ENCODE peak calls at places on chromosomes 16 and 17, in six cellular contexts. I, O, F, J, A and M are unnamed samples.

GRCh38 chr17:72646176-72646575 is 446.3 kb downstream of the SLC39A11 start:
- DNase-seq in I (peak), O (peak), F (no peak), J (peak), A (no peak), M (no peak)

GRCh38 chr17:306116-306515 is 46.5 kb downstream of the RPH3AL start:
- DNase-seq in I (no peak), O (no peak), F (no peak), J (no peak), A (no peak), M (no peak)

GRCh38 chr16:3035972-3036725 is 595 bp downstream of the BICDL2 start:
- DNase-seq in I (no peak), O (no peak), F (no peak), J (no peak), A (no peak), M (no peak)

GRCh38 chr17:58789160-58789559 is 33.5 kb downstream of the PPM1E start:
- DNase-seq in I (no peak), O (no peak), F (no peak), J (no peak), A (no peak), M (no peak)

GRCh38 chr16:54175552-54176375 is 110.8 kb downstream of the IRX3 start:
- DNase-seq in I (no peak), O (no peak), F (no peak), J (peak), A (no peak), M (no peak)

GRCh38 chr16:2507052-2507678 is 6.6 kb upstream of the ATP6V0C start:
- DNase-seq in I (no peak), O (no peak), F (no peak), J (no peak), A (no peak), M (no peak)

GRCh38 chr17:73197141-73197540 is 4.3 kb downstream of the COG1 start:
- DNase-seq in I (no peak), O (no peak), F (no peak), J (no peak), A (no peak), M (no peak)

GRCh38 chr17:17216776-17217175 is 10.6 kb upstream of the PLD6 start:
- DNase-seq in I (no peak), O (no peak), F (no peak), J (no peak), A (no peak), M (no peak)

GRCh38 chr17:7213895-7214299 is 5.7 kb downstream of the DLG4 start:
- DNase-seq in I (peak), O (peak), F (peak), J (peak), A (peak), M (peak)

GRCh38 chr16:57038151-57038550 is 48.8 kb downstream of the NLRC5 start:
- DNase-seq in I (peak), O (no peak), F (no peak), J (no peak), A (no peak), M (peak)

GRCh38 chr16:54930034-54930938 is at the start of gene IRX5:
- DNase-seq in I (peak), O (peak), F (peak), J (peak), A (peak), M (peak)

GRCh38 chr17:34820166-34820920 is 140.9 kb downstream of the CCT6B start:
- DNase-seq in I (no peak), O (peak), F (no peak), J (no peak), A (no peak), M (no peak)

GRCh38 chr17:82084373-82085030 is 13.5 kb downstream of the FASN start:
- DNase-seq in I (no peak), O (no peak), F (no peak), J (no peak), A (no peak), M (no peak)

GRCh38 chr17:74369221-74369620 is 1.9 kb downstream of the GPR142 start:
- DNase-seq in I (no peak), O (no peak), F (no peak), J (no peak), A (no peak), M (no peak)

GRCh38 chr16:12271006-12271405 is 294.5 kb downstream of the SNX29 start:
- DNase-seq in I (peak), O (peak), F (peak), J (peak), A (peak), M (peak)

GRCh38 chr17:62119373-62119772 is 54.3 kb upstream of the MED13 start:
- DNase-seq in I (no peak), O (no peak), F (no peak), J (no peak), A (no peak), M (no peak)

GRCh38 chr16:3099395-3099731 is 269 bp upstream of the ZSCAN10 start:
- DNase-seq in I (no peak), O (no peak), F (no peak), J (no peak), A (no peak), M (no peak)

GRCh38 chr17:8118769-8119574 is 658 bp upstream of the ALOXE3 start:
- DNase-seq in I (peak), O (peak), F (peak), J (peak), A (peak), M (peak)

GRCh38 chr16:15502041-15502725 is 67.8 kb downstream of the BMERB1 start:
- DNase-seq in I (peak), O (peak), F (no peak), J (peak), A (no peak), M (peak)

GRCh38 chr17:48374650-48375230 is 55.3 kb downstream of the SKAP1 start:
- DNase-seq in I (no peak), O (peak), F (no peak), J (peak), A (peak), M (peak)

GRCh38 chr16:72203401-72203800 is 31.4 kb upstream of the PMFBP1 start:
- DNase-seq in I (peak), O (no peak), F (no peak), J (peak), A (no peak), M (peak)

GRCh38 chr16:3655791-3656490 is 1.4 kb downstream of the DNASE1 start:
- DNase-seq in I (no peak), O (no peak), F (no peak), J (no peak), A (no peak), M (no peak)

GRCh38 chr16:68300736-68301459 is 9.8 kb downstream of the SLC7A6OS start:
- DNase-seq in I (no peak), O (no peak), F (no peak), J (no peak), A (no peak), M (no peak)

GRCh38 chr17:67390006-67390645 is 13.0 kb downstream of the PITPNC1 start:
- DNase-seq in I (peak), O (peak), F (no peak), J (no peak), A (no peak), M (no peak)

GRCh38 chr16:24315343-24315742 is 59.2 kb downstream of the CACNG3 start:
- DNase-seq in I (no peak), O (no peak), F (no peak), J (no peak), A (no peak), M (no peak)

GRCh38 chr16:14428043-14428442 is 202.0 kb downstream of the PARN start:
- DNase-seq in I (no peak), O (no peak), F (no peak), J (no peak), A (no peak), M (no peak)

GRCh38 chr17:82175951-82176350 is 36.7 kb downstream of the CCDC57 start:
- DNase-seq in I (no peak), O (no peak), F (no peak), J (no peak), A (no peak), M (no peak)

GRCh38 chr16:12207939-12208338 is 231.4 kb downstream of the SNX29 start:
- DNase-seq in I (no peak), O (peak), F (no peak), J (peak), A (no peak), M (no peak)

GRCh38 chr16:88458773-88459235 is 5.7 kb downstream of the ZFPM1 start:
- DNase-seq in I (no peak), O (no peak), F (no peak), J (no peak), A (no peak), M (no peak)

GRCh38 chr17:14827394-14827793 is 437.7 kb downstream of the PMP22 start:
- DNase-seq in I (no peak), O (no peak), F (no peak), J (no peak), A (no peak), M (peak)

GRCh38 chr17:78966123-78966813 is 13.5 kb downstream of the LGALS3BP start:
- DNase-seq in I (no peak), O (no peak), F (no peak), J (peak), A (no peak), M (no peak)
- H3K18ac ChIP-seq in I (no peak), O (no peak), F (no peak), J (no peak), A (no peak), M (no peak)

GRCh38 chr17:60676758-60677307 is 818 bp upstream of the BCAS3 start:
- DNase-seq in I (no peak), O (no peak), F (no peak), J (peak), A (no peak), M (no peak)
- H3K4me3 ChIP-seq in I (peak), O (peak), F (peak), J (peak), A (peak), M (peak)

GRCh38 chr16:27549607-27549856 is 181 bp downstream of the GTF3C1 start:
- DNase-seq in I (no peak), O (no peak), F (no peak), J (no peak), A (no peak), M (no peak)
- H3K18ac ChIP-seq in I (no peak), O (peak), F (peak), J (peak), A (peak), M (no peak)

GRCh38 chr16:50967827-50968612 is 183.1 kb downstream of the SALL1 start:
- DNase-seq in I (no peak), O (no peak), F (no peak), J (no peak), A (no peak), M (no peak)
- H3K4me3 ChIP-seq in I (no peak), O (no peak), F (no peak), J (no peak), A (no peak), M (no peak)

GRCh38 chr17:2399572-2400473 is 1.0 kb downstream of the MNT start:
- DNase-seq in I (peak), O (peak), F (peak), J (peak), A (peak), M (peak)

GRCh38 chr17:2400474-2400866 is 390 bp downstream of the MNT start:
- DNase-seq in I (no peak), O (peak), F (peak), J (peak), A (peak), M (peak)

GRCh38 chr17:2402517-2402916 is 1.7 kb upstream of the MNT start:
- DNase-seq in I (no peak), O (no peak), F (no peak), J (no peak), A (no peak), M (no peak)

GRCh38 chr17:2401426-2402221 is 764 bp upstream of the MNT start:
- DNase-seq in I (peak), O (peak), F (peak), J (peak), A (peak), M (peak)

DNA sequence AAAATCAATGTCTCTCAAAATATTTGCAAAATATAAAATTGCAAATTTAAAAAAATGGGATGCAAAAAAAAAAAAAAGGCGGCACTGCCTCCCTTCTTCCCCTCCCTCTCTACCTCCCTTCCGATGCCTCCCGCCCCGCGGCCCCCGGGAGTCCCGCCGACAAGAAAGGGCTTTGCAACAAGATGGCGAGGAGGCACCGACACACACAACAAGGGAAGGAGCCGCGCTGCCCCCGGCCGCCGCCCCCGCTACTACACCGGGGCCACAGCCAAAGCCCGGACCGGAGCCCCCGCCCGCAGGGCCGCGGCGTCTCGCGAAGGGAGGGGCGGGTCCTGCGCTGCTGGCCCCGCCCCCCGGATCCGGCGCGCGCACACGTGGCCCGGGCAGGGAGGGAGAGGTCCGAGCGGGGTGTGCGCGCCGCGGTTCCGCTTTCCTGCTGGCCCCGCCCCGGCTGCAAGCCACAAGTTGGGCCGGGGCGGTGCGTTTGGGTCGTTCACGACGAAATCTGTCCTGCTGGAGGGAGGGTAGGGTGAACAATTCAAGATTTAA is at the start of gene MNT:
- DNase-seq in I (peak), O (peak), F (peak), J (peak), A (peak), M (peak)
- H3K18ac ChIP-seq in I (peak), O (no peak), F (peak), J (peak), A (peak), M (peak)